ENCODE peak calls at places on chromosome 20, in eight cellular contexts. N, I, D, X, V, H, U and G are unnamed samples.

GRCh38 chr20:10864076-10864672 is 190.4 kb upstream of the JAG1 start:
- DNase-seq in N (no peak), I (peak), D (peak), X (peak), V (peak), H (peak), U (peak), G (no peak)

GRCh38 chr20:9532069-9532809 is 17.8 kb downstream of the LAMP5 start:
- DNase-seq in N (no peak), I (no peak), D (no peak), X (no peak), V (no peak), H (no peak), U (no peak), G (no peak)

GRCh38 chr20:63895886-63896135 is 885 bp downstream of the DNAJC5 start:
- DNase-seq in N (no peak), I (no peak), D (peak), X (peak), V (peak), H (peak), U (no peak), G (no peak)

GRCh38 chr20:64244870-64245603 is 10.5 kb upstream of the PCMTD2 start:
- DNase-seq in N (no peak), I (no peak), D (no peak), X (no peak), V (no peak), H (no peak), U (no peak), G (no peak)

GRCh38 chr20:33914871-33915270 is 78.8 kb upstream of the RALY start:
- DNase-seq in N (no peak), I (no peak), D (no peak), X (peak), V (peak), H (peak), U (peak), G (no peak)

GRCh38 chr20:22499475-22500174 is 84.7 kb downstream of the FOXA2 start:
- DNase-seq in N (no peak), I (no peak), D (no peak), X (no peak), V (no peak), H (no peak), U (no peak), G (no peak)

GRCh38 chr20:14295812-14296211 is 41.6 kb downstream of the FLRT3 start:
- DNase-seq in N (no peak), I (no peak), D (no peak), X (no peak), V (no peak), H (no peak), U (no peak), G (no peak)

GRCh38 chr20:53773792-53774371 is 180.2 kb upstream of the ZNF217 start:
- DNase-seq in N (no peak), I (no peak), D (peak), X (peak), V (peak), H (peak), U (peak), G (no peak)

GRCh38 chr20:59810376-59811187 is 122.9 kb downstream of the SYCP2 start:
- DNase-seq in N (no peak), I (peak), D (peak), X (no peak), V (no peak), H (no peak), U (no peak), G (peak)

GRCh38 chr20:38961530-38962043 is 557 bp upstream of the DHX35 start:
- DNase-seq in N (peak), I (no peak), D (no peak), X (no peak), V (no peak), H (no peak), U (no peak), G (no peak)

GRCh38 chr20:18252597-18253451 is 35.5 kb upstream of the ZNF133 start:
- DNase-seq in N (no peak), I (peak), D (no peak), X (no peak), V (no peak), H (peak), U (peak), G (no peak)

GRCh38 chr20:53040678-53041674 is 68.8 kb downstream of the TSHZ2 start:
- DNase-seq in N (no peak), I (no peak), D (peak), X (peak), V (no peak), H (peak), U (peak), G (no peak)

GRCh38 chr20:11229772-11230171 is 556.0 kb upstream of the JAG1 start:
- DNase-seq in N (no peak), I (peak), D (peak), X (peak), V (peak), H (peak), U (peak), G (no peak)

GRCh38 chr20:3661836-3662665 is 1.1 kb downstream of the GFRA4 start:
- DNase-seq in N (no peak), I (no peak), D (no peak), X (no peak), V (no peak), H (no peak), U (no peak), G (no peak)

GRCh38 chr20:62980970-62981369 is 25.8 kb downstream of the BHLHE23 start:
- DNase-seq in N (peak), I (no peak), D (peak), X (no peak), V (no peak), H (no peak), U (no peak), G (no peak)

GRCh38 chr20:64264091-64264490 is 8.5 kb downstream of the PCMTD2 start:
- DNase-seq in N (no peak), I (no peak), D (no peak), X (no peak), V (no peak), H (no peak), U (no peak), G (no peak)

GRCh38 chr20:18511566-18511965 is 3.8 kb downstream of the SEC23B start:
- DNase-seq in N (peak), I (no peak), D (no peak), X (no peak), V (no peak), H (no peak), U (no peak), G (no peak)

GRCh38 chr20:969868-970267 is 32.2 kb downstream of the RSPO4 start:
- DNase-seq in N (no peak), I (no peak), D (no peak), X (no peak), V (no peak), H (peak), U (no peak), G (no peak)
- TF ChIP-seq CTCF in N (no peak), I (no peak), D (no peak), X (no peak), V (no peak), H (no peak), U (no peak), G (no peak)

DNA sequence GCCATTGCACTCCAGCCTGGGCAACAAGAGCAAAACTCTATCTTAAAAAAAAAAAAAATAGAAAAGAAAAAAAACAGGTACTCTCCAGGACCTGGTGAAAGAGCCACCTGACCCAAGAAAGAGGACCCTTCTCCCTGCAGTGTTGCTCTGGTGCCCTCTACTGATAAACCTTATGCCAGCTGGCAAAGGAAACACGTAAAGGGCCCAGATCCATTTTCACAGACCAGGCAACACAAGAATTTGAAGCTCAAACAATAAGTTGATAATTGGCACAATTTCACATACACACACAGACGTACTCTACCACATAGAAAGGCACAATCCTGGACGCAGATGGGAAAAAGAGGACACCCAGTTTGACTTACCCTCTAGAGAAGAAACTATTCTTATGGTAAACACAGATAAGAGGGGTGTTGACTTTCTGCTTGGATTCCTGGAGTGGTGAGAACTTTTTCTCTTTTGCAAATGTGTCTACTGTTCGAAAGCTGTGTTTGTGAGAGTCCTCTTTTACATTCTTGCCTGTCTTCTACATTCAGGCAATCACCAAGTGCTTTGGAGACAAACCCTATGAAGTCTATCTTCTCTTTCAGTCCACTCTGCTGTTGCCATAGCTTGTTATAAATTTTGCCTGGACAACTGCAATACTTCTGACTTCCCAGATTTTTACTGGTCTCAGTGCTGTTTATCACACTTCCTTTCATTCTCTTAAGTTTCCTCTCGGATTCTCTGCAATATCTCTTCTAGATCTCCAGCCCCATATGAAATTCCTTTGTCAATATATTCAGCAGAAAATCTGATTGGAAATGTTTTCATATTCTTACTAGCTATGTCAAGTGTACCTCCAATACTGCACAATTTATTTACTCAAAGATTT is 6.4 kb upstream of the SNRPB start:
- DNase-seq in N (no peak), I (no peak), D (no peak), X (no peak), V (no peak), H (no peak), U (no peak), G (no peak)
- TF ChIP-seq CTCF in N (peak), I (no peak), D (no peak), X (no peak), V (no peak), H (no peak), U (peak), G (peak)

GRCh38 chr20:31454374-31454773 is 13.9 kb downstream of the DEFB123 start:
- DNase-seq in N (no peak), I (no peak), D (no peak), X (no peak), V (no peak), H (no peak), U (no peak), G (no peak)
- TF ChIP-seq CTCF in N (no peak), I (no peak), D (no peak), X (no peak), V (no peak), H (no peak), U (no peak), G (no peak)

GRCh38 chr20:57481281-57481711 is 43.6 kb downstream of the CTCFL start:
- DNase-seq in N (no peak), I (no peak), D (no peak), X (no peak), V (no peak), H (no peak), U (no peak), G (no peak)
- TF ChIP-seq CTCF in N (no peak), I (no peak), D (no peak), X (no peak), V (no peak), H (no peak), U (no peak), G (no peak)